ENCODE peak calls at places on chromosomes 2 and 18, in six cellular contexts. K, T, G, D, Y and C are unnamed samples.

GRCh38 chr2:237283136-237283928 is 130.6 kb downstream of the COL6A3 start:
- DNase-seq in K (no peak), T (peak; percentile 81), G (no peak), D (no peak), Y (no peak), C (peak; percentile 75)

GRCh38 chr2:137797630-137798029 is 166.6 kb upstream of the HNMT start:
- DNase-seq in K (no peak), T (no peak), G (no peak), D (no peak), Y (no peak), C (no peak)

GRCh38 chr2:154490540-154490939 is 208.0 kb upstream of the KCNJ3 start:
- DNase-seq in K (no peak), T (no peak), G (no peak), D (no peak), Y (no peak), C (no peak)

GRCh38 chr2:20684581-20685063 is 17.7 kb downstream of the GDF7 start:
- DNase-seq in K (no peak), T (no peak), G (no peak), D (no peak), Y (no peak), C (no peak)

GRCh38 chr2:118834440-118834810 is 13.0 kb downstream of the EN1 start:
- DNase-seq in K (no peak), T (no peak), G (no peak), D (no peak), Y (no peak), C (no peak)

GRCh38 chr2:43067254-43068052 is 159.0 kb downstream of the ZFP36L2 start:
- DNase-seq in K (no peak), T (no peak), G (no peak), D (no peak), Y (no peak), C (no peak)

GRCh38 chr2:204175552-204176271 is 239.1 kb downstream of the ICOS start:
- DNase-seq in K (no peak), T (no peak), G (no peak), D (no peak), Y (no peak), C (no peak)

GRCh38 chr2:24435391-24436316 is 55.4 kb upstream of the NCOA1 start:
- DNase-seq in K (no peak), T (peak; percentile 74), G (no peak), D (no peak), Y (no peak), C (peak; percentile 41)

GRCh38 chr2:161036926-161037325 is 123.3 kb upstream of the TANK start:
- DNase-seq in K (no peak), T (no peak), G (no peak), D (no peak), Y (no peak), C (no peak)

GRCh38 chr2:105412584-105412983 is 13.7 kb upstream of the FHL2 start:
- DNase-seq in K (no peak), T (no peak), G (no peak), D (no peak), Y (no peak), C (no peak)

GRCh38 chr2:241762321-241762932 is 14.2 kb upstream of the GAL3ST2 start:
- DNase-seq in K (no peak), T (no peak), G (no peak), D (no peak), Y (no peak), C (no peak)

GRCh38 chr2:113167115-113167932 is 6.4 kb upstream of the PSD4 start:
- DNase-seq in K (no peak), T (no peak), G (no peak), D (peak; percentile 29), Y (no peak), C (no peak)

GRCh38 chr2:27053776-27054175 is 2.3 kb downstream of the AGBL5 start:
- DNase-seq in K (no peak), T (no peak), G (no peak), D (no peak), Y (no peak), C (no peak)

GRCh38 chr2:119365436-119365835 is 1.2 kb downstream of the C2orf76 start:
- DNase-seq in K (no peak), T (no peak), G (no peak), D (no peak), Y (no peak), C (no peak)

GRCh38 chr2:239745386-239745785 is 279.8 kb downstream of the NDUFA10 start:
- DNase-seq in K (no peak), T (no peak), G (no peak), D (no peak), Y (no peak), C (no peak)

GRCh38 chr2:32564417-32565035 is 63.3 kb upstream of the TTC27 start:
- DNase-seq in K (no peak), T (no peak), G (no peak), D (no peak), Y (no peak), C (peak; percentile 21)

GRCh38 chr2:28365158-28365557 is 27.5 kb upstream of the FOSL2 start:
- DNase-seq in K (no peak), T (no peak), G (no peak), D (no peak), Y (no peak), C (no peak)

GRCh38 chr2:143575340-143575739 is 446.1 kb downstream of the ARHGAP15 start:
- DNase-seq in K (no peak), T (peak; percentile 11), G (no peak), D (no peak), Y (no peak), C (no peak)

GRCh38 chr18:49858309-49859005 is 45.1 kb upstream of the ACAA2 start:
- DNase-seq in K (no peak), T (peak; percentile 83), G (peak; percentile 23), D (peak; percentile 34), Y (peak; percentile 4), C (peak; percentile 36)

GRCh38 chr18:56316727-56317126 is 321.7 kb downstream of the TXNL1 start:
- DNase-seq in K (no peak), T (no peak), G (no peak), D (no peak), Y (no peak), C (no peak)

GRCh38 chr18:1018211-1018651 is 113.6 kb downstream of the ADCYAP1 start:
- DNase-seq in K (no peak), T (peak; percentile 78), G (no peak), D (no peak), Y (no peak), C (peak; percentile 86)

GRCh38 chr18:79379931-79380815 is 15.6 kb upstream of the NFATC1 start:
- DNase-seq in K (no peak), T (no peak), G (no peak), D (no peak), Y (no peak), C (no peak)

GRCh38 chr2:188466761-188467160 is 175.1 kb downstream of the GULP1 start:
- DNase-seq in K (no peak), T (no peak), G (no peak), D (no peak), Y (no peak), C (no peak)

GRCh38 chr2:137566387-137566786 is 397.9 kb upstream of the HNMT start:
- DNase-seq in K (no peak), T (no peak), G (no peak), D (no peak), Y (no peak), C (no peak)